ENCODE peak calls at places on chromosomes 11 and 22, in four cellular contexts. C is K562, N is HCT116, F is HepG2. I is an unnamed sample. For H3K4me1, the result is how much of the 10 kb centered on the place peaks cover.

GRCh38 chr11:57481315-57481714 is 21.0 kb downstream of the RTN4RL2 start:
- DNase-seq in C (no peak), F (no peak), N (no peak), I (no peak)

GRCh38 chr22:20018001-20018400 is 1.4 kb upstream of the ARVCF start:
- DNase-seq in C (no peak), F (no peak), N (no peak), I (no peak)

GRCh38 chr11:117669616-117670015 is 127.4 kb downstream of the DSCAML1 start:
- DNase-seq in F (no peak), N (no peak), C (no peak), I (no peak)

GRCh38 chr11:75525433-75526191 is at the start of gene GDPD5:
- DNase-seq in C (peak), N (peak), F (peak), I (no peak)

GRCh38 chr22:30828187-30829155 is 133.8 kb downstream of the OSBP2 start:
- DNase-seq in C (no peak), F (no peak), N (no peak), I (no peak)

GRCh38 chr22:25172153-25172552 is 27.5 kb upstream of the CRYBB3 start:
- DNase-seq in F (peak), C (no peak), N (peak), I (no peak)

GRCh38 chr22:24703101-24703500 is 71.4 kb downstream of the PIWIL3 start:
- DNase-seq in C (peak), N (no peak), F (peak), I (no peak)

GRCh38 chr11:109424893-109425292 is 2.9 kb downstream of the C11orf87 start:
- DNase-seq in F (peak), N (no peak), C (peak), I (no peak)

GRCh38 chr11:101321222-101321621 is 191.6 kb upstream of the PGR start:
- DNase-seq in C (no peak), F (no peak), N (no peak), I (no peak)

GRCh38 chr22:22878801-22879674 is 8.6 kb upstream of the IGLL5 start:
- DNase-seq in N (no peak), F (no peak), C (no peak), I (no peak)

GRCh38 chr11:126992804-126993111 is 7.8 kb downstream of the KIRREL3 start:
- DNase-seq in N (no peak), F (no peak), C (no peak), I (no peak)

GRCh38 chr11:133887692-133888332 is 42.5 kb upstream of the SPATA19 start:
- DNase-seq in C (no peak), F (no peak), N (no peak), I (no peak)

GRCh38 chr11:133889188-133889587 is 43.9 kb upstream of the SPATA19 start:
- DNase-seq in C (no peak), N (no peak), F (no peak), I (no peak)

GRCh38 chr11:133889893-133890292 is 44.6 kb upstream of the SPATA19 start:
- DNase-seq in F (no peak), C (no peak), N (no peak), I (no peak)

GRCh38 chr11:133886029-133886428 is 40.7 kb upstream of the SPATA19 start:
- DNase-seq in N (no peak), C (no peak), F (no peak), I (no peak)
- H3K4me1 ChIP-seq in N (under half), C (under half), F (under half), I (under half)

GRCh38 chr11:11987503-11988022 is 20.9 kb downstream of the DKK3 start:
- DNase-seq in C (peak), F (no peak), N (no peak), I (no peak)
- TF ChIP-seq SIN3A in C (no peak), F (no peak), N (no peak), I (no peak)

GRCh38 chr22:26445577-26446275 is 16.7 kb downstream of the ASPHD2 start:
- DNase-seq in N (no peak), F (no peak), C (no peak), I (no peak)

GRCh38 chr22:26442086-26442756 is 13.2 kb downstream of the ASPHD2 start:
- DNase-seq in C (no peak), F (no peak), N (no peak), I (no peak)

GRCh38 chr22:26443901-26444300 is 14.8 kb downstream of the ASPHD2 start:
- DNase-seq in F (no peak), N (no peak), C (no peak), I (no peak)

GRCh38 chr22:26446808-26447515 is 17.9 kb downstream of the ASPHD2 start:
- DNase-seq in C (no peak), F (no peak), N (no peak), I (no peak)

DNA sequence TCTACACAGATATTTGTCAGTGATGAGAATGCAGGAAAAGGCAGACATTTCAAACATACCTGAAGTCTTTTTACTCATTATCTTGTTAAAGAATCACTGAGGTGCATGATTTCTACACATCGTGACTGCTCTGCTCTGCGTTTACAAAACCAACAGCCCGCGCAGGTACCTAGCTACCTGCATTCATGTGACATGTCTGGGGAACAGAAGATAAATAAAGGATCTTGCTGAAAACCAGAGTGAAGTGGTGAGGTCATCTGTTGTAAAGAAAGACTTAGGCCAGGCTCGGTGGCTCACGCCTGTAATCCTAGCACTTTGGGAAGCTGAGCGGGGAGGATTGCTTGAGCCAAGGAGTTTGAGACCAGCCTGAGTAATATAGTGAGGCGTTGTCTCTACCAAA is 15.7 kb downstream of the ASPHD2 start:
- DNase-seq in C (no peak), N (no peak), F (no peak), I (no peak)
- TF ChIP-seq TCF7L2 in C (no peak), N (no peak), F (no peak), I (no peak)

GRCh38 chr11:63614136-63614664 is at the start of gene PLAAT3:
- DNase-seq in N (peak), F (no peak), C (peak), I (no peak)

GRCh38 chr11:63612181-63612580 is 2.1 kb downstream of the PLAAT3 start:
- DNase-seq in C (no peak), F (no peak), N (no peak), I (no peak)

GRCh38 chr11:63610604-63611394 is 3.4 kb downstream of the PLAAT3 start:
- DNase-seq in F (no peak), C (no peak), N (no peak), I (no peak)

GRCh38 chr11:63611395-63611747 is 2.9 kb downstream of the PLAAT3 start:
- DNase-seq in C (no peak), N (no peak), F (no peak), I (no peak)

DNA sequence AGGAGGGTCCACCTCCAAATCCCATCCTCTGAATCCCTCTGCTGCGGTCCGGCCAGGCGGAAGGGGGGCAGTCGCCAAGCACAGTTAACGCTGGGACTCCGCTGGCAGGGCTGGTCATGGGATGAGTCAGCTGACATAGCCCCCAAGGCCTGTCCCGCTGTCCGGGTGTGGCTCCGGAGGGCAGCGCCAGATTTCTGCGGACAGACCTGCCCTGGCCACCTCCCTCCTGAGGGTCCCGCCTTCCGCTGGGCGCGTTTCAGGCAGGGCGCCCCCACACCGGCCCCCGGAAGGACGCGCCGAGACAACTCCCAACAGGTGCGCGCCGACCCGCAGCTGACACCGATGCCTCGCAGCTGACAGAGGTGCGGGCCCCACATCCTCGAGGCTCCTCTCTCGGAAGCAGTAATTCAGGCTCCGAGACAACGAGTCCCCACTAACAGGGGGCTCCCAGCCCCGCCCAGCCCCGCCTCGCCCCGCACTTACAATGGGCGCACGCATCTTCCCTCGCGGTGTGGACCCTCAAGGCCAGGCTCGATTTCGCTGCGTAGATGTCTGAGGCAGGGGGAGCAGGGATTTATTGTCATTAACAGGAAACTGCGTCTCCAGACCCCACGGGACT is 607 bp downstream of the PLAAT3 start:
- DNase-seq in F (no peak), N (no peak), C (peak), I (no peak)
- H3K4me1 ChIP-seq in F (under half), N (under half), C (under half), I (under half)

GRCh38 chr11:1251236-1251770 is 28.4 kb downstream of the MUC5B start:
- DNase-seq in C (no peak), N (no peak), F (no peak), I (no peak)
- TF ChIP-seq SIN3A in C (no peak), N (no peak), F (no peak), I (no peak)

GRCh38 chr22:49964136-49964492 is 3.5 kb downstream of the PIM3 start:
- DNase-seq in F (no peak), C (no peak), N (no peak), I (no peak)
- TF ChIP-seq TCF7L2 in F (no peak), C (no peak), N (no peak), I (no peak)

DNA sequence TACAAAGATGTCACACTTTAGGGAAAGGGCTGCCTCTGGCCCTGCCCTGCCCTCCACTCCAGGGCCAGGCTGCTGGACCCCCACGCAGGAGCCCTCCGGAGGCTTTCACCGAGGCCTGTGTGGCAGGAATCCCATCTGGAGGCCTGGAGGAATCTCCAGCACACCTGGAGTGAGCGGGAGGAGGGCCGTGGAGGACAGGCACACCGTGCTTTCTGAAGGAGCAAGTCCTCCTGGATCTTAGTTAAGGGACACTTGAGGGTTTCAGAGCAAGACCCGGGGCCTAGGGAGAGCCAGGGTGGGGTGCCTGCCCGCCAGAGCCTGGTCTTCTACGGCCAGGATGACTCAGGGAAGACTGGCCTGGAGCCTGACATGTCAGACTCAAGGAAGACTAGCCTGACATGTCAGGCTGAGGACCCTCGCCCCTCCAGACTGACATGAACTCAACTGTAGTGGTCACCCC is 2.1 kb upstream of the PIM3 start:
- DNase-seq in C (no peak), N (no peak), F (no peak), I (no peak)
- H3K4me1 ChIP-seq in C (under half), N (under half), F (half or more), I (under half)

GRCh38 chr11:70297341-70297740 is 26.9 kb downstream of the PPFIA1 start:
- DNase-seq in F (no peak), C (no peak), N (no peak), I (no peak)
- TF ChIP-seq SIN3A in F (no peak), C (no peak), N (no peak), I (no peak)

GRCh38 chr22:44391026-44391425 is 78.3 kb upstream of the SHISAL1 start:
- DNase-seq in F (no peak), N (no peak), C (no peak), I (no peak)
- TF ChIP-seq TCF7L2 in F (no peak), N (no peak), C (no peak), I (no peak)

GRCh38 chr22:40434745-40435144 is 64.4 kb downstream of the SGSM3 start:
- DNase-seq in F (no peak), C (no peak), N (no peak), I (no peak)
- H3K4me1 ChIP-seq in F (under half), C (under half), N (under half), I (under half)